ENCODE peak calls at places on chromosomes 1 and 21, in seven cellular contexts. One of them, this sample, is unnamed.

GRCh38 chr21:46118871-46119564 is 21.1 kb downstream of the COL6A2 start:
- DNase-seq in brain microvascular endothelial cell: no peak
- DNase-seq in PC-3: no peak
- DNase-seq in esophagus muscularis mucosa: no peak
- DNase-seq in GM12878: no peak
- DNase-seq in RWPE1: no peak
- DNase-seq in PC-9: no peak
- DNase-seq in this sample: no peak

GRCh38 chr1:57362480-57362879 is 61.4 kb downstream of the DAB1 start:
- DNase-seq in brain microvascular endothelial cell: no peak
- DNase-seq in PC-3: no peak
- DNase-seq in esophagus muscularis mucosa: no peak
- DNase-seq in GM12878: no peak
- DNase-seq in RWPE1: no peak
- DNase-seq in PC-9: no peak
- DNase-seq in this sample: no peak

GRCh38 chr1:30409476-30410152 is 313.8 kb downstream of the MATN1 start:
- DNase-seq in brain microvascular endothelial cell: no peak
- DNase-seq in PC-3: no peak
- DNase-seq in esophagus muscularis mucosa: peak; percentile 90
- DNase-seq in GM12878: no peak
- DNase-seq in RWPE1: no peak
- DNase-seq in PC-9: no peak
- DNase-seq in this sample: no peak

GRCh38 chr1:10628685-10629084 is 153.9 kb downstream of the PEX14 start:
- DNase-seq in brain microvascular endothelial cell: no peak
- DNase-seq in PC-3: no peak
- DNase-seq in esophagus muscularis mucosa: no peak
- DNase-seq in GM12878: no peak
- DNase-seq in RWPE1: no peak
- DNase-seq in PC-9: no peak
- DNase-seq in this sample: no peak

GRCh38 chr1:5909576-5910275 is 82.5 kb downstream of the NPHP4 start:
- DNase-seq in brain microvascular endothelial cell: no peak
- DNase-seq in PC-3: no peak
- DNase-seq in esophagus muscularis mucosa: no peak
- DNase-seq in GM12878: no peak
- DNase-seq in RWPE1: no peak
- DNase-seq in PC-9: no peak
- DNase-seq in this sample: no peak

GRCh38 chr1:10539411-10540043 is 64.8 kb downstream of the PEX14 start:
- DNase-seq in brain microvascular endothelial cell: peak; percentile 33
- DNase-seq in PC-3: no peak
- DNase-seq in esophagus muscularis mucosa: no peak
- DNase-seq in GM12878: no peak
- DNase-seq in RWPE1: no peak
- DNase-seq in PC-9: no peak
- DNase-seq in this sample: no peak

GRCh38 chr1:53135735-53136114 is 6.7 kb downstream of the SLC1A7 start:
- DNase-seq in brain microvascular endothelial cell: peak; percentile 78
- DNase-seq in PC-3: peak; percentile 28
- DNase-seq in esophagus muscularis mucosa: no peak
- DNase-seq in GM12878: no peak
- DNase-seq in RWPE1: no peak
- DNase-seq in PC-9: peak; percentile 43
- DNase-seq in this sample: no peak

GRCh38 chr1:209038735-209039134 is 544.8 kb upstream of the CAMK1G start:
- DNase-seq in brain microvascular endothelial cell: no peak
- DNase-seq in PC-3: peak; percentile 49
- DNase-seq in esophagus muscularis mucosa: no peak
- DNase-seq in GM12878: no peak
- DNase-seq in RWPE1: no peak
- DNase-seq in PC-9: no peak
- DNase-seq in this sample: no peak

GRCh38 chr1:214861615-214862014 is 220.9 kb upstream of the KCNK2 start:
- DNase-seq in brain microvascular endothelial cell: peak; percentile 29
- DNase-seq in PC-3: peak; percentile 49
- DNase-seq in esophagus muscularis mucosa: no peak
- DNase-seq in GM12878: no peak
- DNase-seq in RWPE1: no peak
- DNase-seq in PC-9: no peak
- DNase-seq in this sample: no peak

GRCh38 chr1:234216116-234216703 is 157.0 kb upstream of the COA6 start:
- DNase-seq in brain microvascular endothelial cell: no peak
- DNase-seq in PC-3: no peak
- DNase-seq in esophagus muscularis mucosa: no peak
- DNase-seq in GM12878: peak; percentile 45
- DNase-seq in RWPE1: no peak
- DNase-seq in PC-9: no peak
- DNase-seq in this sample: no peak

GRCh38 chr21:44998086-44998620 is 58.3 kb downstream of the SLX9 start:
- DNase-seq in brain microvascular endothelial cell: no peak
- DNase-seq in PC-3: no peak
- DNase-seq in esophagus muscularis mucosa: no peak
- DNase-seq in GM12878: no peak
- DNase-seq in RWPE1: no peak
- DNase-seq in PC-9: no peak
- DNase-seq in this sample: no peak

GRCh38 chr1:119720866-119721440 is 9.2 kb downstream of the PHGDH start:
- DNase-seq in brain microvascular endothelial cell: peak; percentile 21
- DNase-seq in PC-3: no peak
- DNase-seq in esophagus muscularis mucosa: no peak
- DNase-seq in GM12878: no peak
- DNase-seq in RWPE1: no peak
- DNase-seq in PC-9: no peak
- DNase-seq in this sample: no peak

GRCh38 chr1:47934243-47934805 is 62.9 kb downstream of the TRABD2B start:
- DNase-seq in brain microvascular endothelial cell: no peak
- DNase-seq in PC-3: no peak
- DNase-seq in esophagus muscularis mucosa: peak; percentile 96
- DNase-seq in GM12878: no peak
- DNase-seq in RWPE1: no peak
- DNase-seq in PC-9: no peak
- DNase-seq in this sample: no peak

GRCh38 chr1:26190373-26190987 is at the start of gene CATSPER4:
- DNase-seq in brain microvascular endothelial cell: no peak
- DNase-seq in PC-3: no peak
- DNase-seq in esophagus muscularis mucosa: no peak
- DNase-seq in GM12878: no peak
- DNase-seq in RWPE1: peak; percentile 52
- DNase-seq in PC-9: no peak
- DNase-seq in this sample: no peak

GRCh38 chr1:9561429-9561828 is 22.2 kb downstream of the SLC25A33 start:
- DNase-seq in brain microvascular endothelial cell: peak; percentile 84
- DNase-seq in PC-3: peak; percentile 80
- DNase-seq in esophagus muscularis mucosa: no peak
- DNase-seq in GM12878: no peak
- DNase-seq in RWPE1: peak; percentile 78
- DNase-seq in PC-9: peak; percentile 25
- DNase-seq in this sample: peak; percentile 20

GRCh38 chr1:26349196-26349885 is 4.6 kb downstream of the CRYBG2 start:
- DNase-seq in brain microvascular endothelial cell: peak; percentile 73
- DNase-seq in PC-3: peak; percentile 81
- DNase-seq in esophagus muscularis mucosa: no peak
- DNase-seq in GM12878: no peak
- DNase-seq in RWPE1: peak; percentile 67
- DNase-seq in PC-9: peak; percentile 61
- DNase-seq in this sample: no peak

GRCh38 chr21:44052071-44052829 is 40.1 kb downstream of the TRAPPC10 start:
- DNase-seq in brain microvascular endothelial cell: no peak
- DNase-seq in PC-3: no peak
- DNase-seq in esophagus muscularis mucosa: no peak
- DNase-seq in GM12878: no peak
- DNase-seq in RWPE1: no peak
- DNase-seq in PC-9: no peak
- DNase-seq in this sample: no peak

GRCh38 chr1:234208351-234208750 is 164.9 kb upstream of the COA6 start:
- DNase-seq in brain microvascular endothelial cell: no peak
- DNase-seq in PC-3: no peak
- DNase-seq in esophagus muscularis mucosa: peak; percentile 64
- DNase-seq in GM12878: no peak
- DNase-seq in RWPE1: no peak
- DNase-seq in PC-9: no peak
- DNase-seq in this sample: no peak

GRCh38 chr21:43354016-43354420 is 72.9 kb downstream of the SIK1 start:
- DNase-seq in brain microvascular endothelial cell: no peak
- DNase-seq in PC-3: no peak
- DNase-seq in esophagus muscularis mucosa: no peak
- DNase-seq in GM12878: no peak
- DNase-seq in RWPE1: no peak
- DNase-seq in PC-9: no peak
- DNase-seq in this sample: no peak

GRCh38 chr21:26099610-26100219 is 70.9 kb downstream of the APP start:
- DNase-seq in brain microvascular endothelial cell: no peak
- DNase-seq in PC-3: no peak
- DNase-seq in esophagus muscularis mucosa: no peak
- DNase-seq in GM12878: no peak
- DNase-seq in RWPE1: peak; percentile 21
- DNase-seq in PC-9: no peak
- DNase-seq in this sample: no peak

GRCh38 chr1:205301842-205302588 is 19.5 kb downstream of the NUAK2 start:
- DNase-seq in brain microvascular endothelial cell: no peak
- DNase-seq in PC-3: no peak
- DNase-seq in esophagus muscularis mucosa: no peak
- DNase-seq in GM12878: no peak
- DNase-seq in RWPE1: no peak
- DNase-seq in PC-9: no peak
- DNase-seq in this sample: no peak

GRCh38 chr21:42169758-42170157 is 49.2 kb upstream of the ABCG1 start:
- DNase-seq in brain microvascular endothelial cell: no peak
- DNase-seq in PC-3: no peak
- DNase-seq in esophagus muscularis mucosa: no peak
- DNase-seq in GM12878: no peak
- DNase-seq in RWPE1: no peak
- DNase-seq in PC-9: no peak
- DNase-seq in this sample: no peak
- H3K27ac ChIP-seq in brain microvascular endothelial cell: no peak overlapping the region
- H3K27ac ChIP-seq in PC-3: no peak overlapping the region
- H3K27ac ChIP-seq in esophagus muscularis mucosa: no peak overlapping the region
- H3K27ac ChIP-seq in GM12878: no peak overlapping the region
- H3K27ac ChIP-seq in RWPE1: no peak overlapping the region
- H3K27ac ChIP-seq in PC-9: no peak overlapping the region
- H3K27ac ChIP-seq in this sample: peak overlapping the region; percentile 95

GRCh38 chr21:41425954-41426655 is at the start of gene MX1:
- DNase-seq in brain microvascular endothelial cell: peak; percentile 38
- DNase-seq in PC-3: peak; percentile 55
- DNase-seq in esophagus muscularis mucosa: peak; percentile 93
- DNase-seq in GM12878: peak; percentile 61
- DNase-seq in RWPE1: peak; percentile 69
- DNase-seq in PC-9: peak; percentile 57
- DNase-seq in this sample: no peak
- H3K27ac ChIP-seq in brain microvascular endothelial cell: no peak within 1 kb of the TSS
- H3K27ac ChIP-seq in PC-3: peak within 1 kb of the TSS; percentile 5
- H3K27ac ChIP-seq in esophagus muscularis mucosa: peak within 1 kb of the TSS; percentile 76
- H3K27ac ChIP-seq in GM12878: peak within 1 kb of the TSS; percentile 100
- H3K27ac ChIP-seq in RWPE1: peak within 1 kb of the TSS; percentile 11
- H3K27ac ChIP-seq in PC-9: no peak within 1 kb of the TSS
- H3K27ac ChIP-seq in this sample: peak within 1 kb of the TSS; percentile 79

GRCh38 chr1:161799792-161800191 is 33.7 kb downstream of the ATF6 start:
- DNase-seq in brain microvascular endothelial cell: no peak
- DNase-seq in PC-3: no peak
- DNase-seq in esophagus muscularis mucosa: no peak
- DNase-seq in GM12878: no peak
- DNase-seq in RWPE1: no peak
- DNase-seq in PC-9: no peak
- DNase-seq in this sample: no peak

GRCh38 chr1:161810780-161811179 is 44.7 kb downstream of the ATF6 start:
- DNase-seq in brain microvascular endothelial cell: no peak
- DNase-seq in PC-3: no peak
- DNase-seq in esophagus muscularis mucosa: no peak
- DNase-seq in GM12878: no peak
- DNase-seq in RWPE1: no peak
- DNase-seq in PC-9: no peak
- DNase-seq in this sample: no peak

GRCh38 chr1:161801955-161802354 is 35.8 kb downstream of the ATF6 start:
- DNase-seq in brain microvascular endothelial cell: no peak
- DNase-seq in PC-3: no peak
- DNase-seq in esophagus muscularis mucosa: no peak
- DNase-seq in GM12878: no peak
- DNase-seq in RWPE1: no peak
- DNase-seq in PC-9: no peak
- DNase-seq in this sample: no peak

GRCh38 chr1:161803181-161803580 is 37.1 kb downstream of the ATF6 start:
- DNase-seq in brain microvascular endothelial cell: no peak
- DNase-seq in PC-3: no peak
- DNase-seq in esophagus muscularis mucosa: no peak
- DNase-seq in GM12878: no peak
- DNase-seq in RWPE1: no peak
- DNase-seq in PC-9: no peak
- DNase-seq in this sample: no peak

GRCh38 chr1:161805399-161806197 is 39.5 kb downstream of the ATF6 start:
- DNase-seq in brain microvascular endothelial cell: no peak
- DNase-seq in PC-3: no peak
- DNase-seq in esophagus muscularis mucosa: no peak
- DNase-seq in GM12878: no peak
- DNase-seq in RWPE1: no peak
- DNase-seq in PC-9: no peak
- DNase-seq in this sample: no peak
- H3K27ac ChIP-seq in brain microvascular endothelial cell: no peak overlapping the region
- H3K27ac ChIP-seq in PC-3: no peak overlapping the region
- H3K27ac ChIP-seq in esophagus muscularis mucosa: no peak overlapping the region
- H3K27ac ChIP-seq in GM12878: no peak overlapping the region
- H3K27ac ChIP-seq in RWPE1: no peak overlapping the region
- H3K27ac ChIP-seq in PC-9: no peak overlapping the region
- H3K27ac ChIP-seq in this sample: no peak overlapping the region

DNA sequence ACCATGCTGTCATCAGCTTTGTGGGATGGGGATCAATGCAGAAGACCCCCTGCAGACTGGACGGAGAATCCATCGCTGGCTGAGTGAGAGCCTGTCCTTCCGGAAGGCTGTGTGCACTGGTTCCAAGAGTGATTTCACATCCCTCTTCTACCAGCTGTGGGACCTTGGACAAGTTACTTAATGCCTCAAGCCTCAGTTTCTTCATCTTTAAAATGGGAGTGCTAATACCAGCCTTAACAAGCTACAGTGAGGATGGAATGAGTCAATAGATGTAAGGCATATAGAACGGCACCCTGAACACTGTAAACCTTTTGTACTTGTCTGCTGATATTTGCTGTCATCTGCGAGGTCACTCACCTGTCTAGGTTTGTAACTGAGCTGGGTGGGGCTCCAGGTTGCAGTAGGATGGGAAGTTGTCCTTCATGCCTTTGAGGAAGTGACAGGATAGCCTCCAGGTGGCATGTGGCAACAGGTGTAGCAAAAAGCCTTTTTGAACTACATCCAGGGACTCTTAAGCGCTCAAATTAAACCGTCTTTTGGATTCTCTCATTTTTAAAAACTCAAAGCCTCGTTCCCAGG is 27.5 kb downstream of the TMEM51 start:
- DNase-seq in brain microvascular endothelial cell: no peak
- DNase-seq in PC-3: no peak
- DNase-seq in esophagus muscularis mucosa: no peak
- DNase-seq in GM12878: no peak
- DNase-seq in RWPE1: no peak
- DNase-seq in PC-9: no peak
- DNase-seq in this sample: no peak
- H3K27ac ChIP-seq in brain microvascular endothelial cell: no peak overlapping the region
- H3K27ac ChIP-seq in PC-3: no peak overlapping the region
- H3K27ac ChIP-seq in esophagus muscularis mucosa: no peak overlapping the region
- H3K27ac ChIP-seq in GM12878: no peak overlapping the region
- H3K27ac ChIP-seq in RWPE1: no peak overlapping the region
- H3K27ac ChIP-seq in PC-9: no peak overlapping the region
- H3K27ac ChIP-seq in this sample: no peak overlapping the region

GRCh38 chr1:58881471-58881994 is 97.7 kb upstream of the JUN start:
- DNase-seq in brain microvascular endothelial cell: no peak
- DNase-seq in PC-3: peak; percentile 91
- DNase-seq in esophagus muscularis mucosa: no peak
- DNase-seq in GM12878: no peak
- DNase-seq in RWPE1: peak; percentile 71
- DNase-seq in PC-9: peak; percentile 95
- DNase-seq in this sample: no peak
- H3K27ac ChIP-seq in brain microvascular endothelial cell: no peak overlapping the region
- H3K27ac ChIP-seq in PC-3: peak overlapping the region; percentile 25
- H3K27ac ChIP-seq in esophagus muscularis mucosa: no peak overlapping the region
- H3K27ac ChIP-seq in GM12878: no peak overlapping the region
- H3K27ac ChIP-seq in RWPE1: peak overlapping the region; percentile 34
- H3K27ac ChIP-seq in PC-9: peak overlapping the region; percentile 99
- H3K27ac ChIP-seq in this sample: no peak overlapping the region

This sample was measured in caudate nucleus.